ENCODE peak calls at places on chromosomes 2 and 18, in four cellular contexts. One of them, this sample, is unnamed. For H3K4me1, the result is how much of the 10 kb centered on the place peaks cover.

GRCh38 chr2:83051538-83052192 is 1407.4 kb downstream of the SUCLG1 start:
- DNase-seq in naive thymus-derived CD4-positive, alpha-beta T cell: no peak
- DNase-seq in CD8-positive, alpha-beta memory T cell: no peak
- DNase-seq in A549: no peak
- DNase-seq in this sample: no peak

GRCh38 chr2:238893349-238894000 is 45.6 kb downstream of the TWIST2 start:
- DNase-seq in naive thymus-derived CD4-positive, alpha-beta T cell: no peak
- DNase-seq in CD8-positive, alpha-beta memory T cell: no peak
- DNase-seq in A549: no peak
- DNase-seq in this sample: peak

GRCh38 chr2:102514061-102514785 is 41.2 kb downstream of the SLC9A4 start:
- DNase-seq in naive thymus-derived CD4-positive, alpha-beta T cell: no peak
- DNase-seq in CD8-positive, alpha-beta memory T cell: no peak
- DNase-seq in A549: peak
- DNase-seq in this sample: no peak

GRCh38 chr2:5991305-5991968 is 299.3 kb downstream of the SOX11 start:
- DNase-seq in naive thymus-derived CD4-positive, alpha-beta T cell: no peak
- DNase-seq in CD8-positive, alpha-beta memory T cell: no peak
- DNase-seq in A549: no peak
- DNase-seq in this sample: no peak

GRCh38 chr2:182946949-182947348 is 80.5 kb upstream of the FRZB start:
- DNase-seq in naive thymus-derived CD4-positive, alpha-beta T cell: no peak
- DNase-seq in CD8-positive, alpha-beta memory T cell: no peak
- DNase-seq in A549: no peak
- DNase-seq in this sample: no peak

GRCh38 chr2:151289972-151290335 is 486 bp upstream of the NMI start:
- DNase-seq in naive thymus-derived CD4-positive, alpha-beta T cell: no peak
- DNase-seq in CD8-positive, alpha-beta memory T cell: no peak
- DNase-seq in A549: peak
- DNase-seq in this sample: peak

GRCh38 chr18:52451851-52452250 is 111.9 kb downstream of the DCC start:
- DNase-seq in naive thymus-derived CD4-positive, alpha-beta T cell: no peak
- DNase-seq in CD8-positive, alpha-beta memory T cell: no peak
- DNase-seq in A549: no peak
- DNase-seq in this sample: no peak

GRCh38 chr2:112187805-112188596 is 49.8 kb downstream of the FBLN7 start:
- DNase-seq in naive thymus-derived CD4-positive, alpha-beta T cell: peak
- DNase-seq in CD8-positive, alpha-beta memory T cell: peak
- DNase-seq in A549: no peak
- DNase-seq in this sample: no peak

GRCh38 chr2:197249771-197250397 is 60.7 kb downstream of the ANKRD44 start:
- DNase-seq in naive thymus-derived CD4-positive, alpha-beta T cell: no peak
- DNase-seq in CD8-positive, alpha-beta memory T cell: no peak
- DNase-seq in A549: no peak
- DNase-seq in this sample: no peak

GRCh38 chr2:174334278-174334715 is 457 bp upstream of the SP9 start:
- DNase-seq in naive thymus-derived CD4-positive, alpha-beta T cell: no peak
- DNase-seq in CD8-positive, alpha-beta memory T cell: no peak
- DNase-seq in A549: no peak
- DNase-seq in this sample: no peak

GRCh38 chr2:230987137-230988020 is 8.5 kb upstream of the SPATA3 start:
- DNase-seq in naive thymus-derived CD4-positive, alpha-beta T cell: peak
- DNase-seq in CD8-positive, alpha-beta memory T cell: peak
- DNase-seq in A549: peak
- DNase-seq in this sample: peak

GRCh38 chr2:88582030-88582429 is 45.2 kb downstream of the EIF2AK3 start:
- DNase-seq in naive thymus-derived CD4-positive, alpha-beta T cell: no peak
- DNase-seq in CD8-positive, alpha-beta memory T cell: no peak
- DNase-seq in A549: no peak
- DNase-seq in this sample: no peak

GRCh38 chr2:189012373-189012772 is 38.2 kb downstream of the COL3A1 start:
- DNase-seq in naive thymus-derived CD4-positive, alpha-beta T cell: no peak
- DNase-seq in CD8-positive, alpha-beta memory T cell: no peak
- DNase-seq in A549: no peak
- DNase-seq in this sample: no peak

DNA sequence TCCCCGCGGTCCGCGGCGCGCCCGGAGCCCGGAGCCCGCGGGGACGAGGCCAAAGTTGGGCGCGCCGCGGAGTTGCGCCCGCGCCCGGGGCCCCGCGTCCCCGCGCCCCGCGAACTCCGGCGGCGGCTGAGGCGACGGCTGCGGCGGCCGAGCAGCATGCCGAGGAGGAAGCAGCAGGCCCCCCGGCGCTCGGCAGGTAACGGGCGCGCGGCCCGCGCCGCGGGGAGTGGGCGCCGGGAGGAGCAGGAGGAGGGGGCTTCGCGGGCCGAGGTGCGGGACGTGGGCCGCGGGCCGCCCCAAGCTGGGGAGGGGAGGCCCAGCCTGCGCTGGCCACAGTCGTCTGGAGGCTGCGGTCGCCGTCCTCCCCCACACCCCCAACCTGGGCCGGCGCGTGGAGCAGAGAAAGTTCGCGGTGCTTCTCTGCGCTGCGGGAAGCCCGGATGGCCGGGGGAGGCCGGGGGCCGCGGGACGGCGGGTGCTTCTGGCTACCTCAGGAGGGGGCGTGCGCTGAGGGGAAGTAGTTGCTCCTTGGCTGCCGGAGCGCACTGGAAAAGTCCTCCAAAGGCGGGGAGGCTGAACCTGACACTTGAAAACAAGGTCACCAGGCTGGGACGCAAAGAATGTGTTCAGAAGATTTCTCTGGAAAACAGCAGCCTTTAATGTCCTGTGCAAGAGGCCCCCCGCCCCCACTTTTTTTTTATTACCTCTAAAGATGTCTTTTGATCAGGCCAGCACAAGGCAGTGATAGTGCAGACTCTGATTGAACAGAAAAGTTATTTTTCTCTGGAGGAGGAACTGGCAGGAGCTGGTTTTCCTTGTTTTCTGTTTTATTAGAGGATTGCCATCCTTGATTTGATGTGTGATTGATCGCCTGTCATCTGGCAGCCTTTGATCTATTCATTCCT is 1.4 kb downstream of the TSHZ1 start:
- DNase-seq in naive thymus-derived CD4-positive, alpha-beta T cell: peak
- DNase-seq in CD8-positive, alpha-beta memory T cell: peak
- DNase-seq in A549: no peak
- DNase-seq in this sample: peak
- H3K4me1 ChIP-seq in naive thymus-derived CD4-positive, alpha-beta T cell: under half
- H3K4me1 ChIP-seq in CD8-positive, alpha-beta memory T cell: half or more
- H3K4me1 ChIP-seq in A549: under half
- H3K4me1 ChIP-seq in this sample: half or more

GRCh38 chr2:207532676-207533075 is 2.9 kb downstream of the CREB1 start:
- DNase-seq in naive thymus-derived CD4-positive, alpha-beta T cell: no peak
- DNase-seq in CD8-positive, alpha-beta memory T cell: no peak
- DNase-seq in A549: no peak
- DNase-seq in this sample: no peak
- H3K4me1 ChIP-seq in naive thymus-derived CD4-positive, alpha-beta T cell: under half
- H3K4me1 ChIP-seq in CD8-positive, alpha-beta memory T cell: half or more
- H3K4me1 ChIP-seq in A549: under half
- H3K4me1 ChIP-seq in this sample: under half

GRCh38 chr18:58535340-58536186 is 93.3 kb downstream of the ALPK2 start:
- DNase-seq in naive thymus-derived CD4-positive, alpha-beta T cell: no peak
- DNase-seq in CD8-positive, alpha-beta memory T cell: no peak
- DNase-seq in A549: no peak
- DNase-seq in this sample: no peak

GRCh38 chr18:58538604-58539386 is 90.1 kb downstream of the ALPK2 start:
- DNase-seq in naive thymus-derived CD4-positive, alpha-beta T cell: no peak
- DNase-seq in CD8-positive, alpha-beta memory T cell: no peak
- DNase-seq in A549: no peak
- DNase-seq in this sample: no peak

GRCh38 chr18:58536187-58536516 is 92.7 kb downstream of the ALPK2 start:
- DNase-seq in naive thymus-derived CD4-positive, alpha-beta T cell: no peak
- DNase-seq in CD8-positive, alpha-beta memory T cell: no peak
- DNase-seq in A549: no peak
- DNase-seq in this sample: no peak

GRCh38 chr18:58536534-58537271 is 92.2 kb downstream of the ALPK2 start:
- DNase-seq in naive thymus-derived CD4-positive, alpha-beta T cell: no peak
- DNase-seq in CD8-positive, alpha-beta memory T cell: no peak
- DNase-seq in A549: no peak
- DNase-seq in this sample: no peak

GRCh38 chr18:58537272-58538038 is 91.4 kb downstream of the ALPK2 start:
- DNase-seq in naive thymus-derived CD4-positive, alpha-beta T cell: no peak
- DNase-seq in CD8-positive, alpha-beta memory T cell: no peak
- DNase-seq in A549: no peak
- DNase-seq in this sample: no peak
- H3K4me1 ChIP-seq in naive thymus-derived CD4-positive, alpha-beta T cell: under half
- H3K4me1 ChIP-seq in CD8-positive, alpha-beta memory T cell: under half
- H3K4me1 ChIP-seq in A549: under half
- H3K4me1 ChIP-seq in this sample: under half

GRCh38 chr18:48992133-48992532 is 41.4 kb upstream of the SMAD7 start:
- DNase-seq in naive thymus-derived CD4-positive, alpha-beta T cell: no peak
- DNase-seq in CD8-positive, alpha-beta memory T cell: no peak
- DNase-seq in A549: no peak
- DNase-seq in this sample: no peak
- H3K4me1 ChIP-seq in naive thymus-derived CD4-positive, alpha-beta T cell: under half
- H3K4me1 ChIP-seq in CD8-positive, alpha-beta memory T cell: under half
- H3K4me1 ChIP-seq in A549: half or more
- H3K4me1 ChIP-seq in this sample: under half

DNA sequence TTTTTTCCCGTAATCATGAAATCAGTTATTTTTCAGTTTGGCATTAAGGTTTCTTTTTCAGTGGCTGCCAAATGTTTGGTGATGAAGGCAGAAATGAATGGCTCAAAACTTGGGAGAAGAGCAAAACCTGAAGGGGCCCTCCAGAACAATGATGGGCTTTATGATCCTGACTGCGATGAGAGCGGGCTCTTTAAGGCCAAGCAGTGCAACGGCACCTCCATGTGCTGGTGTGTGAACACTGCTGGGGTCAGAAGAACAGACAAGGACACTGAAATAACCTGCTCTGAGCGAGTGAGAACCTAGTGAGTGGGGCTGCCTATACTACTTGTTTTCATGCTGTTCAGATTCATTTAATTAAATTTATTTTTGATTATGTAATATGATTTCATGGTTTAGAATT is 29.2 kb upstream of the MSH2 start:
- DNase-seq in naive thymus-derived CD4-positive, alpha-beta T cell: no peak
- DNase-seq in CD8-positive, alpha-beta memory T cell: no peak
- DNase-seq in A549: peak
- DNase-seq in this sample: no peak
- H3K4me1 ChIP-seq in naive thymus-derived CD4-positive, alpha-beta T cell: under half
- H3K4me1 ChIP-seq in CD8-positive, alpha-beta memory T cell: under half
- H3K4me1 ChIP-seq in A549: under half
- H3K4me1 ChIP-seq in this sample: under half

GRCh38 chr2:62309465-62310091 is 113.7 kb downstream of the B3GNT2 start:
- DNase-seq in naive thymus-derived CD4-positive, alpha-beta T cell: no peak
- DNase-seq in CD8-positive, alpha-beta memory T cell: peak
- DNase-seq in A549: no peak
- DNase-seq in this sample: no peak

GRCh38 chr2:62319061-62319460 is 123.1 kb downstream of the B3GNT2 start:
- DNase-seq in naive thymus-derived CD4-positive, alpha-beta T cell: no peak
- DNase-seq in CD8-positive, alpha-beta memory T cell: no peak
- DNase-seq in A549: no peak
- DNase-seq in this sample: no peak

GRCh38 chr2:62313433-62314227 is 117.7 kb downstream of the B3GNT2 start:
- DNase-seq in naive thymus-derived CD4-positive, alpha-beta T cell: no peak
- DNase-seq in CD8-positive, alpha-beta memory T cell: peak
- DNase-seq in A549: no peak
- DNase-seq in this sample: no peak

GRCh38 chr2:62309081-62309464 is 113.2 kb downstream of the B3GNT2 start:
- DNase-seq in naive thymus-derived CD4-positive, alpha-beta T cell: no peak
- DNase-seq in CD8-positive, alpha-beta memory T cell: no peak
- DNase-seq in A549: no peak
- DNase-seq in this sample: no peak

DNA sequence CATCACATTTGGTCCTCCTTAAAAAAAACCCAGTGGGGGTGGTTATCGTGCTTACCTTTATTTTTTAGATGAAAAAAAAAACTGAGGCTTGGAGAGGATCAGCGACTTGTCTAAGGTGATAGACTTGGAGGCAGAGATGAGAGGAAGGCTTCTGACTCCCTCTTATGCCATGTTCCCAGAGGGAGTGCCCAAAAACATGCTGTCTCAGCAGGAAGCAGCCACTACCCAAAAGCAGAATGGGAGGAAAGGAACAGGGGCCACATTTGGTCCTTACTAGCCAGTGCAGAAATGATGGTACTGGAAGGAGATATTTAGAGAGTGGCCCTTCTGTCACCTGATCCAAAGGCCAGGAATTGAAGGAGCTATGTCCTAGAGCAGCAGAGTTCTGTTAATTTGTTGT is 118.4 kb downstream of the B3GNT2 start:
- DNase-seq in naive thymus-derived CD4-positive, alpha-beta T cell: no peak
- DNase-seq in CD8-positive, alpha-beta memory T cell: no peak
- DNase-seq in A549: no peak
- DNase-seq in this sample: no peak
- H3K4me1 ChIP-seq in naive thymus-derived CD4-positive, alpha-beta T cell: under half
- H3K4me1 ChIP-seq in CD8-positive, alpha-beta memory T cell: under half
- H3K4me1 ChIP-seq in A549: under half
- H3K4me1 ChIP-seq in this sample: under half

DNA sequence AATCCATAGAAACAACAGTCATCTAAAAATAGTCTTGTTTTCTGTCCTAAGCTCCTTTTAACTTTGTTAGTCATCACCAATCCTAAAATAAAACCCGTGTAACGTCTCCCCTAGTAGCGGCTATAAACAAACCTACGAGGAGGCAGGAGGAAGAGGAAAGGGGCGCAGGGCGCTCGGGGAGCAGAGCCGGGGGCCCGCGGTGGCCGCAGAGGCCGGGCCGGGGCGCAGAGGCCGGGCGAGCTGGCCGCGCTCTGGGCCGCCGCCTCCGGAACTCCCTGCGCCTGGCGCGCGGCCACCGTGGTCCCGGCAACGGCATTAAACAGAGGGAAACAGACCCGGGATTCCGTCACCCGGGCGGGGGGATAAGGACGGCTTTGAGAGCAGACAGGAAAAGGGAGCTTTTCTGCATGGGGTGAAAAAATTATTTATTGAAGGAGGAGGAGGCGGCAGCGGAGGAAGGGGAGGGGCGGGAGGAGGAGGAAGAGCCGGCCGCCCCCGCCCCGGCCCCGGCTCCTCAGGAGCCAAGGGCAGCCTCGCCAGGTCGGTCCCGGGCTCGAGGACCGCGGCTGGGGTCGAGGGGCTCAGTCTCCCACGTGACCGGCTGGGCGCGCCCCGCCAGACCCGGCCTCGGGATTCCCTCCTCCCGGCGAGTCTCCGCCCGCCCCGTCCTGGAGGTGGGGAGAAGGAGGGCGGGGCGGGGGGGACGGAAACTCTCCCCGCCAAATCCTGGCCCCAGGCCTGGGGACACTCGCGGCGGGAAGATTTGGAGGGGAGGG is 1.9 kb upstream of the NFATC1 start:
- DNase-seq in naive thymus-derived CD4-positive, alpha-beta T cell: no peak
- DNase-seq in CD8-positive, alpha-beta memory T cell: peak
- DNase-seq in A549: peak
- DNase-seq in this sample: peak
- H3K4me1 ChIP-seq in naive thymus-derived CD4-positive, alpha-beta T cell: under half
- H3K4me1 ChIP-seq in CD8-positive, alpha-beta memory T cell: under half
- H3K4me1 ChIP-seq in A549: under half
- H3K4me1 ChIP-seq in this sample: under half

This sample was measured in sigmoid colon.